ENCODE peak calls at places on chromosomes 16 and 17, in eight cellular contexts. Z is transverse colon, P is PC-3, R is OCI-LY7, A is esophagus muscularis mucosa, N is SK-N-SH, G is left ventricle myocardium inferior, Q is left lung. C is an unnamed sample.

GRCh38 chr16:86481607-86482006 is 28.7 kb upstream of the FOXF1 start:
- DNase-seq in Z (no peak), P (no peak), R (no peak), A (no peak), N (no peak), G (no peak), Q (no peak), C (no peak)

GRCh38 chr17:3771140-3771539 is 29.8 kb downstream of the ITGAE start:
- DNase-seq in Z (no peak), P (no peak), R (no peak), A (no peak), N (no peak), G (no peak), Q (peak; percentile 9), C (no peak)

GRCh38 chr16:87952751-87953150 is 1.5 kb downstream of the BANP start:
- DNase-seq in Z (no peak), P (no peak), R (no peak), A (no peak), N (no peak), G (no peak), Q (peak; percentile 43), C (no peak)

GRCh38 chr16:12201863-12202262 is 225.3 kb downstream of the SNX29 start:
- DNase-seq in Z (no peak), P (no peak), R (no peak), A (no peak), N (no peak), G (no peak), Q (no peak), C (no peak)

GRCh38 chr17:43701318-43701743 is 39.6 kb upstream of the MEOX1 start:
- DNase-seq in Z (peak; percentile 20), P (peak; percentile 50), R (no peak), A (no peak), N (no peak), G (no peak), Q (peak; percentile 78), C (no peak)

GRCh38 chr17:50556803-50557202 is 3.7 kb upstream of the CACNA1G start:
- DNase-seq in Z (no peak), P (no peak), R (no peak), A (no peak), N (peak; percentile 91), G (peak; percentile 64), Q (no peak), C (no peak)

GRCh38 chr17:40461036-40461721 is 17.9 kb downstream of the IGFBP4 start:
- DNase-seq in Z (no peak), P (peak; percentile 5), R (no peak), A (no peak), N (no peak), G (no peak), Q (no peak), C (no peak)

GRCh38 chr17:30957741-30958140 is 13.1 kb upstream of the RNF135 start:
- DNase-seq in Z (no peak), P (no peak), R (no peak), A (no peak), N (no peak), G (no peak), Q (no peak), C (no peak)

GRCh38 chr16:75919664-75920063 is 193.4 kb upstream of the CPHXL start:
- DNase-seq in Z (no peak), P (no peak), R (no peak), A (no peak), N (no peak), G (no peak), Q (no peak), C (no peak)

GRCh38 chr16:68356249-68356918 is 45.6 kb downstream of the PRMT7 start:
- DNase-seq in Z (peak; percentile 78), P (no peak), R (peak; percentile 24), A (no peak), N (peak; percentile 25), G (no peak), Q (peak; percentile 76), C (peak; percentile 45)

GRCh38 chr16:47724386-47724785 is 263.3 kb downstream of the PHKB start:
- DNase-seq in Z (no peak), P (no peak), R (no peak), A (peak; percentile 60), N (no peak), G (no peak), Q (no peak), C (no peak)

GRCh38 chr16:20568404-20568803 is 7.8 kb downstream of the ACSM2B start:
- DNase-seq in Z (no peak), P (no peak), R (no peak), A (no peak), N (no peak), G (no peak), Q (no peak), C (no peak)

GRCh38 chr17:74296548-74296936 is 22.5 kb downstream of the DNAI2 start:
- DNase-seq in Z (peak; percentile 42), P (peak; percentile 67), R (peak; percentile 39), A (no peak), N (peak; percentile 76), G (peak; percentile 70), Q (peak; percentile 54), C (peak; percentile 40)

GRCh38 chr17:80487511-80487910 is 11.1 kb upstream of the NPTX1 start:
- DNase-seq in Z (no peak), P (no peak), R (no peak), A (no peak), N (no peak), G (no peak), Q (peak; percentile 42), C (no peak)

GRCh38 chr17:27544350-27545131 is 86.4 kb upstream of the LGALS9 start:
- DNase-seq in Z (no peak), P (no peak), R (peak; percentile 51), A (no peak), N (no peak), G (no peak), Q (no peak), C (no peak)

GRCh38 chr16:31713945-31714898 is 159.4 kb upstream of the ZNF267 start:
- DNase-seq in Z (no peak), P (no peak), R (no peak), A (no peak), N (peak; percentile 60), G (no peak), Q (peak; percentile 29), C (no peak)

GRCh38 chr16:72480926-72481325 is 309.0 kb upstream of the PMFBP1 start:
- DNase-seq in Z (no peak), P (no peak), R (no peak), A (no peak), N (no peak), G (no peak), Q (no peak), C (no peak)
- H3K4me1 ChIP-seq in Z (no peaks in the 10 kb centered on the region), P (no peaks in the 10 kb centered on the region), R (no peaks in the 10 kb centered on the region), A (no peaks in the 10 kb centered on the region), N (peaks cover 4% of the 10 kb centered on the region), G (no peaks in the 10 kb centered on the region), Q (no peaks in the 10 kb centered on the region), C (no peaks in the 10 kb centered on the region)

GRCh38 chr17:81957691-81958432 is 3.1 kb downstream of the NOTUM start:
- DNase-seq in Z (no peak), P (no peak), R (no peak), A (no peak), N (no peak), G (no peak), Q (no peak), C (no peak)
- H3K27ac ChIP-seq in Z (no peak overlapping the region), P (no peak overlapping the region), R (no peak overlapping the region), A (no peak overlapping the region), N (no peak overlapping the region), G (no peak overlapping the region), Q (no peak overlapping the region), C (no peak overlapping the region)

DNA sequence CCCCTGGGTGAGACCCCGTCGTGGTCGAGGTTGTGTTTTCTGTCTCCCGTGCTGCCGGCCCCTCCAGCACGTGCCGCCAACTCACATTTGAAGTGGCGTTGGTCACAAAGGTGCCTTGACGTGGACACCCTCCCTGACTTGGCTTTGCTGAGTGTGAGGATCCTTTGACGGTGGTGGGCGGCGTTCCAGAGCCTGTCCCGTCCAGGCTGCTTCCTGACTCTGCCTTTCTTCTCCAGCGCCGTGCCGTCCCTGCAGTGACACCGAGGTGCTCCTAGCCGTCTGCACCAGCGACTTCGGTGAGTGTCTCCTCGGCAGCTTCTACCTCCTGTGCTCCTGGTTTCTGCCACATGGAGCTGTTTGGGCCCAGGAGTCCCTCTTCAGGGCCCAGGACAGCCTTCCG is 13.5 kb downstream of the METRNL start:
- DNase-seq in Z (no peak), P (no peak), R (no peak), A (no peak), N (no peak), G (no peak), Q (no peak), C (no peak)
- H3K4me1 ChIP-seq in Z (peaks cover 15% of the 10 kb centered on the region), P (peaks cover 38% of the 10 kb centered on the region), R (no peaks in the 10 kb centered on the region), A (peaks cover 35% of the 10 kb centered on the region), N (no peaks in the 10 kb centered on the region), G (peaks cover 52% of the 10 kb centered on the region), Q (peaks cover 3% of the 10 kb centered on the region), C (peaks cover 14% of the 10 kb centered on the region)

GRCh38 chr17:17091856-17092756 is 49.8 kb downstream of the MPRIP start:
- DNase-seq in Z (no peak), P (no peak), R (no peak), A (no peak), N (no peak), G (no peak), Q (no peak), C (no peak)
- H3K27ac ChIP-seq in Z (no peak overlapping the region), P (no peak overlapping the region), R (no peak overlapping the region), A (no peak overlapping the region), N (no peak overlapping the region), G (peak overlapping the region; percentile 54), Q (no peak overlapping the region), C (no peak overlapping the region)

GRCh38 chr17:42281571-42282096 is 5.4 kb upstream of the STAT5B start:
- DNase-seq in Z (no peak), P (no peak), R (no peak), A (peak; percentile 80), N (peak; percentile 12), G (no peak), Q (no peak), C (no peak)
- H3K4me1 ChIP-seq in Z (no peaks in the 10 kb centered on the region), P (no peaks in the 10 kb centered on the region), R (peaks cover 6% of the 10 kb centered on the region), A (peaks cover 12% of the 10 kb centered on the region), N (peaks cover 9% of the 10 kb centered on the region), G (peaks cover 13% of the 10 kb centered on the region), Q (peaks cover 5% of the 10 kb centered on the region), C (no peaks in the 10 kb centered on the region)

DNA sequence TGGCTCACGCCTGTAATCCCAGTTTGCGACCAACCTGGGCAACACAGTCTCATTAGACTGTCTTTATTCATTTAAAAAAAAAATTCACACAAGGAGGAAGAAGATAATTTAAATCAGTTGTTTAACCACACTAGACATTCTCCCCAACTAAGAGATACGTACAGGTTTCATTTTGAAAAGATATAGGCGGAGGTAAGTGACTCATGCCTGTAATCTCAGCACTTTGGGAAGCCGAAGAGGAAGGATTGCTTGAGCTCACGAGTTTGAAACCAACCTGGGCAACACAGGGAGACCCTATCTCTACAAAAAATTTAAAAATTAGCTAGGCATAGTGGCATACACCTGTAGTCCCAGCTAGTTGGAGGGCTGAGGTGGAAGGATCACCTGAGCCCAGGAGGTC is 5.3 kb downstream of the CMTM4 start:
- DNase-seq in Z (no peak), P (no peak), R (no peak), A (no peak), N (no peak), G (no peak), Q (no peak), C (no peak)
- H3K27ac ChIP-seq in Z (no peak overlapping the region), P (no peak overlapping the region), R (no peak overlapping the region), A (no peak overlapping the region), N (no peak overlapping the region), G (no peak overlapping the region), Q (no peak overlapping the region), C (peak overlapping the region; percentile 20)

DNA sequence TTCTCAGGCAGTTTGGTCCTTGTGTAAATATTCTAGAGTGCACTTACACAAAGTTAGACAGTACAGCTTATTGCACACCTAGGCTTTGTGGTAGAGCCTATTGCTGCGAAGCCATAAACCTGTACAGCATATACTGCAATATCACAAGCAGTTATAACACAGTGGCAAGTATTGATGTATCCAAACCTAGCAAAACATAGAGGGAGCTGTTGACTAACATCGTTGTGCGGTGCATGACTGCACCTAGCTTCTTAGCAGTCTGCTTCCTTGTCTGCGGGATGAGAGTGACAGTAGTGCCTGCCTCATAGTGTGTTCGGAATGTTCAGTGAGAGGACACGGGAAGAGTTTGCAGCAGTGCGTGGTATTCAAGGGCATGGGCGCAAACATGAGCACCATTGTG is 78.9 kb downstream of the MPRIP start:
- DNase-seq in Z (peak; percentile 42), P (no peak), R (no peak), A (no peak), N (no peak), G (no peak), Q (peak; percentile 22), C (peak; percentile 40)
- H3K4me1 ChIP-seq in Z (peaks cover 35% of the 10 kb centered on the region), P (peaks cover 27% of the 10 kb centered on the region), R (peaks cover 20% of the 10 kb centered on the region), A (peaks cover 54% of the 10 kb centered on the region), N (no peaks in the 10 kb centered on the region), G (peaks cover 88% of the 10 kb centered on the region), Q (peaks cover 38% of the 10 kb centered on the region), C (peaks cover 39% of the 10 kb centered on the region)